ENCODE peak calls at places on chromosomes 16 and 17, in six cellular contexts. One of them, this sample, is unnamed.

GRCh38 chr17:12659500-12659899 is 6.2 kb upstream of the MYOCD start:
- DNase-seq in H1: no peak
- DNase-seq in hepatocyte: no peak
- DNase-seq in MM.1S: no peak
- DNase-seq in GM12878: no peak
- DNase-seq in Karpas-422: no peak
- DNase-seq in this sample: peak; percentile 32

GRCh38 chr17:10477701-10478100 is 8.3 kb upstream of the MYH4 start:
- DNase-seq in H1: no peak
- DNase-seq in GM12878: no peak
- DNase-seq in MM.1S: no peak
- DNase-seq in hepatocyte: no peak
- DNase-seq in Karpas-422: no peak
- DNase-seq in this sample: no peak

GRCh38 chr17:31008374-31009035 is 37.7 kb downstream of the RNF135 start:
- DNase-seq in Karpas-422: peak; percentile 86
- DNase-seq in hepatocyte: peak; percentile 69
- DNase-seq in H1: peak; percentile 9
- DNase-seq in GM12878: no peak
- DNase-seq in MM.1S: peak; percentile 57
- DNase-seq in this sample: peak; percentile 76

GRCh38 chr16:72769876-72770275 is 278.1 kb downstream of the ZFHX3 start:
- DNase-seq in MM.1S: no peak
- DNase-seq in GM12878: no peak
- DNase-seq in H1: no peak
- DNase-seq in Karpas-422: no peak
- DNase-seq in hepatocyte: no peak
- DNase-seq in this sample: no peak

GRCh38 chr17:51398128-51398525 is 137.8 kb downstream of the UTP18 start:
- DNase-seq in Karpas-422: no peak
- DNase-seq in GM12878: no peak
- DNase-seq in MM.1S: no peak
- DNase-seq in H1: no peak
- DNase-seq in hepatocyte: no peak
- DNase-seq in this sample: no peak

GRCh38 chr17:27513849-27514248 is 57.6 kb downstream of the KSR1 start:
- DNase-seq in Karpas-422: no peak
- DNase-seq in H1: no peak
- DNase-seq in GM12878: no peak
- DNase-seq in hepatocyte: no peak
- DNase-seq in MM.1S: no peak
- DNase-seq in this sample: no peak

GRCh38 chr17:50656509-50656908 is 21.8 kb downstream of the ABCC3 start:
- DNase-seq in hepatocyte: no peak
- DNase-seq in Karpas-422: no peak
- DNase-seq in H1: no peak
- DNase-seq in MM.1S: no peak
- DNase-seq in GM12878: no peak
- DNase-seq in this sample: no peak

GRCh38 chr16:55039931-55040330 is 109.3 kb downstream of the IRX5 start:
- DNase-seq in GM12878: no peak
- DNase-seq in H1: no peak
- DNase-seq in Karpas-422: no peak
- DNase-seq in MM.1S: no peak
- DNase-seq in hepatocyte: no peak
- DNase-seq in this sample: no peak

GRCh38 chr16:57906385-57907316 is 64.3 kb downstream of the CNGB1 start:
- DNase-seq in MM.1S: no peak
- DNase-seq in hepatocyte: no peak
- DNase-seq in H1: no peak
- DNase-seq in Karpas-422: peak; percentile 57
- DNase-seq in GM12878: no peak
- DNase-seq in this sample: peak; percentile 23

GRCh38 chr16:49608801-49609200 is 235.2 kb downstream of the C16orf78 start:
- DNase-seq in GM12878: no peak
- DNase-seq in H1: no peak
- DNase-seq in hepatocyte: peak; percentile 60
- DNase-seq in MM.1S: no peak
- DNase-seq in Karpas-422: peak; percentile 46
- DNase-seq in this sample: peak; percentile 75

GRCh38 chr16:57178793-57179212 is 7.0 kb downstream of the PSME3IP1 start:
- DNase-seq in GM12878: no peak
- DNase-seq in hepatocyte: no peak
- DNase-seq in Karpas-422: no peak
- DNase-seq in MM.1S: no peak
- DNase-seq in H1: no peak
- DNase-seq in this sample: no peak

GRCh38 chr17:2911755-2912111 is 115.5 kb downstream of the RAP1GAP2 start:
- DNase-seq in Karpas-422: no peak
- DNase-seq in H1: no peak
- DNase-seq in hepatocyte: no peak
- DNase-seq in MM.1S: no peak
- DNase-seq in GM12878: no peak
- DNase-seq in this sample: no peak

GRCh38 chr17:3385869-3386816 is at the start of gene OR3A2:
- DNase-seq in GM12878: no peak
- DNase-seq in H1: no peak
- DNase-seq in MM.1S: no peak
- DNase-seq in hepatocyte: no peak
- DNase-seq in Karpas-422: no peak
- DNase-seq in this sample: no peak

GRCh38 chr17:38747385-38748328 is 479 bp downstream of the PCGF2 start:
- DNase-seq in GM12878: no peak
- DNase-seq in MM.1S: no peak
- DNase-seq in H1: no peak
- DNase-seq in hepatocyte: peak; percentile 71
- DNase-seq in Karpas-422: peak; percentile 59
- DNase-seq in this sample: no peak

GRCh38 chr17:9256944-9257629 is 235.8 kb downstream of the NTN1 start:
- DNase-seq in GM12878: no peak
- DNase-seq in H1: no peak
- DNase-seq in MM.1S: no peak
- DNase-seq in Karpas-422: no peak
- DNase-seq in hepatocyte: no peak
- DNase-seq in this sample: peak; percentile 50

GRCh38 chr16:17364319-17365210 is 106.2 kb downstream of the XYLT1 start:
- DNase-seq in hepatocyte: peak; percentile 27
- DNase-seq in H1: no peak
- DNase-seq in Karpas-422: no peak
- DNase-seq in MM.1S: no peak
- DNase-seq in GM12878: no peak
- DNase-seq in this sample: peak; percentile 96

GRCh38 chr17:65694601-65695000 is 133.2 kb upstream of the AXIN2 start:
- DNase-seq in MM.1S: no peak
- DNase-seq in Karpas-422: no peak
- DNase-seq in hepatocyte: no peak
- DNase-seq in H1: no peak
- DNase-seq in GM12878: no peak
- DNase-seq in this sample: peak; percentile 50

GRCh38 chr16:55559933-55560516 is 6.5 kb upstream of the CAPNS2 start:
- DNase-seq in Karpas-422: no peak
- DNase-seq in hepatocyte: no peak
- DNase-seq in GM12878: no peak
- DNase-seq in H1: no peak
- DNase-seq in MM.1S: no peak
- DNase-seq in this sample: no peak

GRCh38 chr16:67936124-67936875 is at the start of gene PSMB10:
- DNase-seq in GM12878: no peak
- DNase-seq in MM.1S: no peak
- DNase-seq in Karpas-422: no peak
- DNase-seq in H1: no peak
- DNase-seq in hepatocyte: peak; percentile 78
- DNase-seq in this sample: peak; percentile 73

GRCh38 chr17:21545051-21545450 is 147.3 kb upstream of the KCNJ18 start:
- DNase-seq in H1: no peak
- DNase-seq in MM.1S: no peak
- DNase-seq in Karpas-422: no peak
- DNase-seq in GM12878: no peak
- DNase-seq in hepatocyte: no peak
- DNase-seq in this sample: no peak

GRCh38 chr17:59815965-59816364 is 76.8 kb downstream of the TUBD1 start:
- DNase-seq in Karpas-422: no peak
- DNase-seq in hepatocyte: no peak
- DNase-seq in MM.1S: no peak
- DNase-seq in GM12878: no peak
- DNase-seq in H1: no peak
- DNase-seq in this sample: peak; percentile 38

GRCh38 chr17:45948498-45948880 is 50.6 kb upstream of the STH start:
- DNase-seq in hepatocyte: no peak
- DNase-seq in MM.1S: no peak
- DNase-seq in GM12878: no peak
- DNase-seq in H1: no peak
- DNase-seq in Karpas-422: no peak
- DNase-seq in this sample: peak; percentile 24

GRCh38 chr17:59972778-59973177 is 8.2 kb upstream of the RNFT1 start:
- DNase-seq in hepatocyte: no peak
- DNase-seq in Karpas-422: no peak
- DNase-seq in H1: no peak
- DNase-seq in MM.1S: no peak
- DNase-seq in GM12878: no peak
- DNase-seq in this sample: peak; percentile 5

GRCh38 chr16:82580293-82580900 is 46.4 kb upstream of the CDH13 start:
- DNase-seq in hepatocyte: peak; percentile 40
- DNase-seq in MM.1S: no peak
- DNase-seq in H1: no peak
- DNase-seq in Karpas-422: peak; percentile 65
- DNase-seq in GM12878: no peak
- DNase-seq in this sample: peak; percentile 62

GRCh38 chr17:47324224-47325020 is 667 bp downstream of the EFCAB13 start:
- DNase-seq in H1: no peak
- DNase-seq in Karpas-422: peak; percentile 80
- DNase-seq in hepatocyte: peak; percentile 55
- DNase-seq in MM.1S: no peak
- DNase-seq in GM12878: peak; percentile 53
- DNase-seq in this sample: peak; percentile 36

GRCh38 chr17:42937712-42938596 is 26.3 kb downstream of the AARSD1 start:
- DNase-seq in GM12878: no peak
- DNase-seq in MM.1S: peak; percentile 56
- DNase-seq in Karpas-422: peak; percentile 81
- DNase-seq in H1: peak; percentile 25
- DNase-seq in hepatocyte: peak; percentile 74
- DNase-seq in this sample: peak; percentile 46

GRCh38 chr16:4488486-4488967 is 12.3 kb downstream of the HMOX2 start:
- DNase-seq in hepatocyte: no peak
- DNase-seq in H1: no peak
- DNase-seq in MM.1S: no peak
- DNase-seq in GM12878: no peak
- DNase-seq in Karpas-422: no peak
- DNase-seq in this sample: peak; percentile 37

GRCh38 chr16:35741546-35741945 is 2282.1 kb downstream of the TP53TG3F start:
- DNase-seq in MM.1S: no peak
- DNase-seq in Karpas-422: no peak
- DNase-seq in GM12878: no peak
- DNase-seq in hepatocyte: no peak
- DNase-seq in H1: no peak
- DNase-seq in this sample: no peak

GRCh38 chr17:7864995-7865650 is 7.3 kb downstream of the CYB5D1 start:
- DNase-seq in H1: no peak
- DNase-seq in GM12878: no peak
- DNase-seq in Karpas-422: no peak
- DNase-seq in hepatocyte: no peak
- DNase-seq in MM.1S: no peak
- DNase-seq in this sample: no peak

GRCh38 chr16:79768594-79768993 is 168.1 kb upstream of the MAF start:
- DNase-seq in Karpas-422: no peak
- DNase-seq in MM.1S: no peak
- DNase-seq in hepatocyte: no peak
- DNase-seq in GM12878: no peak
- DNase-seq in H1: no peak
- DNase-seq in this sample: no peak
- H3K4me3 ChIP-seq in Karpas-422: no peak overlapping the region
- H3K4me3 ChIP-seq in MM.1S: peak overlapping the region; percentile 58
- H3K4me3 ChIP-seq in hepatocyte: no peak overlapping the region
- H3K4me3 ChIP-seq in GM12878: no peak overlapping the region
- H3K4me3 ChIP-seq in H1: no peak overlapping the region
- H3K4me3 ChIP-seq in this sample: no peak overlapping the region

DNA sequence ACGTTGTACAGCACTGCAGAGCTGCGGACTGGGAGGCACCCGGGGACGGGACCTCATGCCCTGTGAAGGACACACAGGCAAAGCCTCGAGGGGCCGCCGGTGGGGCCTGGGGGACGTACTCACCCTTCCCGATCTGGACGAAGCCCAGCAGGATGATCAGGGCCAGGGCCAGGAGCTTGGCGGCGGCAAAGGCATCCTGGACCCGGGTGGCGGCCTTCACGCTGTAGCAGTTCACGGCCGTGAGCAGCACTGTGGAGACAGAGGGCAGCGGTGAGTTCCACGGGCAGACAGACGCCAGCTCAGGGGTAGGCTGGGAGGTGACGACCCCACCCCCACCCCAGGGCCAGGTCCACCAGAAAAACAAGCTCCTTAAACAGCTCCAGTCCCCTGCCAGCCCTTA is 17.7 kb downstream of the SLC7A5 start:
- DNase-seq in MM.1S: no peak
- DNase-seq in H1: no peak
- DNase-seq in GM12878: no peak
- DNase-seq in hepatocyte: no peak
- DNase-seq in Karpas-422: no peak
- DNase-seq in this sample: no peak
- H4K20me1 ChIP-seq in MM.1S: no peaks in the 10 kb centered on the region
- H4K20me1 ChIP-seq in H1: peaks cover 6% of the 10 kb centered on the region
- H4K20me1 ChIP-seq in GM12878: no peaks in the 10 kb centered on the region
- H4K20me1 ChIP-seq in hepatocyte: no peaks in the 10 kb centered on the region
- H4K20me1 ChIP-seq in Karpas-422: peaks cover 97% of the 10 kb centered on the region
- H4K20me1 ChIP-seq in this sample: no peaks in the 10 kb centered on the region

DNA sequence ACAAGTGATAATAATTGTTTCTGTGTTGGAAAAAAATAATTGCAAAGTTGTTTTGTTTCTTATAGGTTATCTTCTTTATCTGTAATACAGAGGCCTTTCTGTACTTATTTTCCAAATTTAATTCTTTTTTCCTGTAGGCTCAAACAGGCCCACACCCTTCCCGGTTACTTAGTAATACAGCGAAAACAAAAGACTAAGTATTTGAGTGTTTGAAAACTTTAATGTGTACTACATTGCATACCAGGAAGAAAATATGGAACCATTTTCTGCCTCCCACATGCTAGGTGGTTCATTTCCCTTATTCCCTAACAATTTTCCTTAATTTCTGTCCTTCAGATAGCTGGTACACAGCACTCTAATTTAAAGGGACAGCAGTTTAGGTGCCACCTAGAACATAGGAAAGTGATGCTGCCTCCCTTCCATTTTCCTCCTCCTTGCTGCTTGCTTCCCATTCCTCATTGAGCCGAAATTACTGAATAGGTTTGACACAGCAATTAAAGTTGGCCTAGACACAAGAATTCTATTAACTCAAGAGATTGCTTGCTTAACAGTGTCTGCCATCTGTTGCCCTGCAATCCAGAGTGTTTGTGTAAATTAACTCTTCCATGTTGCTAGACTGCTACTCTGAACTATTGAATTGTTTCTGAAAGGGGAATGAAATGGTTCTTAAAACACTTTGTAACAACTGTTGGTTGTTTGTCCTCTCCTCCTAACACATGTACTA is 24.2 kb downstream of the CYB5B start:
- DNase-seq in H1: no peak
- DNase-seq in MM.1S: no peak
- DNase-seq in Karpas-422: no peak
- DNase-seq in GM12878: no peak
- DNase-seq in hepatocyte: no peak
- DNase-seq in this sample: peak; percentile 71
- H3K4me3 ChIP-seq in H1: no peak overlapping the region
- H3K4me3 ChIP-seq in MM.1S: no peak overlapping the region
- H3K4me3 ChIP-seq in Karpas-422: no peak overlapping the region
- H3K4me3 ChIP-seq in GM12878: no peak overlapping the region
- H3K4me3 ChIP-seq in hepatocyte: no peak overlapping the region
- H3K4me3 ChIP-seq in this sample: no peak overlapping the region

GRCh38 chr16:23494188-23494587 is 16.1 kb downstream of the GGA2 start:
- DNase-seq in MM.1S: no peak
- DNase-seq in H1: no peak
- DNase-seq in hepatocyte: no peak
- DNase-seq in GM12878: no peak
- DNase-seq in Karpas-422: no peak
- DNase-seq in this sample: no peak
- H4K20me1 ChIP-seq in MM.1S: peaks cover 7% of the 10 kb centered on the region
- H4K20me1 ChIP-seq in H1: peaks cover 17% of the 10 kb centered on the region
- H4K20me1 ChIP-seq in hepatocyte: no peaks in the 10 kb centered on the region
- H4K20me1 ChIP-seq in GM12878: peaks cover 9% of the 10 kb centered on the region
- H4K20me1 ChIP-seq in Karpas-422: peaks cover 40% of the 10 kb centered on the region
- H4K20me1 ChIP-seq in this sample: no peaks in the 10 kb centered on the region